ENCODE peak calls at places on chromosome 4, in five cellular contexts. One of them, this sample, is unnamed.

GRCh38 chr4:94759767-94760211 is 2.0 kb downstream of the BMPR1B start:
- DNase-seq in AG10803: no peak
- DNase-seq in ovary: no peak
- DNase-seq in IMR-90: no peak
- DNase-seq in breast epithelium: no peak
- DNase-seq in this sample: no peak

GRCh38 chr4:172785623-172786022 is 383.0 kb upstream of the GALNT7 start:
- DNase-seq in breast epithelium: no peak
- DNase-seq in AG10803: no peak
- DNase-seq in ovary: no peak
- DNase-seq in IMR-90: peak; percentile 7
- DNase-seq in this sample: no peak

GRCh38 chr4:157978680-157979361 is 194.0 kb downstream of the GASK1B start:
- DNase-seq in AG10803: peak; percentile 64
- DNase-seq in breast epithelium: no peak
- DNase-seq in ovary: peak; percentile 49
- DNase-seq in IMR-90: peak; percentile 64
- DNase-seq in this sample: peak; percentile 33

GRCh38 chr4:73589261-73589847 is 30.9 kb downstream of the RASSF6 start:
- DNase-seq in IMR-90: peak; percentile 85
- DNase-seq in breast epithelium: no peak
- DNase-seq in ovary: no peak
- DNase-seq in AG10803: peak; percentile 81
- DNase-seq in this sample: peak; percentile 50

GRCh38 chr4:75698963-75699228 is 25.5 kb upstream of the USO1 start:
- DNase-seq in breast epithelium: no peak
- DNase-seq in AG10803: no peak
- DNase-seq in IMR-90: no peak
- DNase-seq in ovary: no peak
- DNase-seq in this sample: no peak

GRCh38 chr4:138702471-138702870 is 313.1 kb upstream of the NOCT start:
- DNase-seq in ovary: no peak
- DNase-seq in breast epithelium: no peak
- DNase-seq in AG10803: no peak
- DNase-seq in IMR-90: no peak
- DNase-seq in this sample: no peak

GRCh38 chr4:53987761-53988171 is 76.6 kb downstream of the CHIC2 start:
- DNase-seq in ovary: no peak
- DNase-seq in breast epithelium: no peak
- DNase-seq in AG10803: peak; percentile 48
- DNase-seq in IMR-90: peak; percentile 81
- DNase-seq in this sample: peak; percentile 18

GRCh38 chr4:8906668-8906970 is 35.0 kb upstream of the HMX1 start:
- DNase-seq in AG10803: no peak
- DNase-seq in breast epithelium: peak; percentile 17
- DNase-seq in IMR-90: no peak
- DNase-seq in ovary: no peak
- DNase-seq in this sample: no peak

GRCh38 chr4:16772366-16772850 is 126.0 kb downstream of the LDB2 start:
- DNase-seq in AG10803: peak; percentile 56
- DNase-seq in breast epithelium: no peak
- DNase-seq in IMR-90: peak; percentile 63
- DNase-seq in ovary: no peak
- DNase-seq in this sample: no peak

GRCh38 chr4:140395668-140396067 is 22.2 kb downstream of the SCOC start:
- DNase-seq in breast epithelium: no peak
- DNase-seq in IMR-90: no peak
- DNase-seq in ovary: no peak
- DNase-seq in AG10803: no peak
- DNase-seq in this sample: no peak

GRCh38 chr4:74790652-74791051 is 3.7 kb downstream of the BTC start:
- DNase-seq in AG10803: no peak
- DNase-seq in ovary: no peak
- DNase-seq in breast epithelium: no peak
- DNase-seq in IMR-90: no peak
- DNase-seq in this sample: no peak

GRCh38 chr4:7389719-7390118 is 45.0 kb downstream of the PSAPL1 start:
- DNase-seq in AG10803: no peak
- DNase-seq in IMR-90: no peak
- DNase-seq in breast epithelium: peak; percentile 19
- DNase-seq in ovary: peak; percentile 53
- DNase-seq in this sample: no peak

GRCh38 chr4:88107406-88108107 is 50.9 kb downstream of the ABCG2 start:
- DNase-seq in breast epithelium: no peak
- DNase-seq in IMR-90: peak; percentile 9
- DNase-seq in ovary: no peak
- DNase-seq in AG10803: peak; percentile 8
- DNase-seq in this sample: no peak

GRCh38 chr4:163157157-163157556 is 9.5 kb downstream of the NAF1 start:
- DNase-seq in AG10803: peak; percentile 67
- DNase-seq in breast epithelium: no peak
- DNase-seq in IMR-90: peak; percentile 88
- DNase-seq in ovary: no peak
- DNase-seq in this sample: peak; percentile 61

GRCh38 chr4:15963568-15963967 is 593 bp upstream of the FGFBP2 start:
- DNase-seq in breast epithelium: no peak
- DNase-seq in AG10803: no peak
- DNase-seq in IMR-90: no peak
- DNase-seq in ovary: no peak
- DNase-seq in this sample: no peak

GRCh38 chr4:113411496-113411938 is 350.0 kb downstream of the CAMK2D start:
- DNase-seq in breast epithelium: no peak
- DNase-seq in ovary: no peak
- DNase-seq in IMR-90: peak; percentile 97
- DNase-seq in AG10803: peak; percentile 83
- DNase-seq in this sample: peak; percentile 87

GRCh38 chr4:109721033-109721432 is 8.8 kb downstream of the PLA2G12A start:
- DNase-seq in AG10803: no peak
- DNase-seq in IMR-90: peak; percentile 70
- DNase-seq in breast epithelium: no peak
- DNase-seq in ovary: no peak
- DNase-seq in this sample: no peak

GRCh38 chr4:40193578-40193977 is 3.3 kb upstream of the RHOH start:
- DNase-seq in AG10803: no peak
- DNase-seq in IMR-90: no peak
- DNase-seq in breast epithelium: no peak
- DNase-seq in ovary: no peak
- DNase-seq in this sample: no peak

GRCh38 chr4:128031756-128032384 is 29.2 kb upstream of the LARP1B start:
- DNase-seq in breast epithelium: no peak
- DNase-seq in AG10803: no peak
- DNase-seq in ovary: no peak
- DNase-seq in IMR-90: peak; percentile 52
- DNase-seq in this sample: peak; percentile 2

GRCh38 chr4:44760142-44760898 is 34.0 kb upstream of the GNPDA2 start:
- DNase-seq in IMR-90: peak; percentile 20
- DNase-seq in ovary: no peak
- DNase-seq in breast epithelium: no peak
- DNase-seq in AG10803: peak; percentile 44
- DNase-seq in this sample: no peak

GRCh38 chr4:145525291-145525740 is 43.7 kb downstream of the SMAD1 start:
- DNase-seq in ovary: no peak
- DNase-seq in AG10803: no peak
- DNase-seq in breast epithelium: no peak
- DNase-seq in IMR-90: peak; percentile 61
- DNase-seq in this sample: peak; percentile 47

GRCh38 chr4:124178449-124179021 is 534.0 kb downstream of the ANKRD50 start:
- DNase-seq in AG10803: peak; percentile 31
- DNase-seq in IMR-90: peak; percentile 58
- DNase-seq in breast epithelium: no peak
- DNase-seq in ovary: no peak
- DNase-seq in this sample: no peak

GRCh38 chr4:8319731-8320385 is 50.3 kb downstream of the HTRA3 start:
- DNase-seq in AG10803: peak; percentile 35
- DNase-seq in ovary: no peak
- DNase-seq in IMR-90: no peak
- DNase-seq in breast epithelium: peak; percentile 51
- DNase-seq in this sample: no peak

GRCh38 chr4:30948653-30949052 is 228.5 kb downstream of the PCDH7 start:
- DNase-seq in ovary: no peak
- DNase-seq in IMR-90: peak; percentile 58
- DNase-seq in AG10803: no peak
- DNase-seq in breast epithelium: no peak
- DNase-seq in this sample: no peak

GRCh38 chr4:182192511-182193181 is 50.6 kb upstream of the TENM3 start:
- DNase-seq in AG10803: peak; percentile 88
- DNase-seq in breast epithelium: no peak
- DNase-seq in ovary: no peak
- DNase-seq in IMR-90: peak; percentile 66
- DNase-seq in this sample: no peak

GRCh38 chr4:118942465-118942864 is 53.8 kb downstream of the SYNPO2 start:
- DNase-seq in IMR-90: peak; percentile 13
- DNase-seq in AG10803: peak; percentile 34
- DNase-seq in ovary: no peak
- DNase-seq in breast epithelium: no peak
- DNase-seq in this sample: no peak

GRCh38 chr4:83561381-83561780 is 25.5 kb downstream of the GPAT3 start:
- DNase-seq in ovary: no peak
- DNase-seq in IMR-90: peak; percentile 74
- DNase-seq in breast epithelium: no peak
- DNase-seq in AG10803: peak; percentile 60
- DNase-seq in this sample: no peak

GRCh38 chr4:47011189-47011518 is 17.8 kb upstream of the GABRA4 start:
- DNase-seq in IMR-90: no peak
- DNase-seq in AG10803: no peak
- DNase-seq in ovary: no peak
- DNase-seq in breast epithelium: no peak
- DNase-seq in this sample: no peak
- H3K4me3 ChIP-seq in IMR-90: no peak overlapping the region
- H3K4me3 ChIP-seq in AG10803: no peak overlapping the region
- H3K4me3 ChIP-seq in ovary: no peak overlapping the region
- H3K4me3 ChIP-seq in breast epithelium: no peak overlapping the region
- H3K4me3 ChIP-seq in this sample: no peak overlapping the region

DNA sequence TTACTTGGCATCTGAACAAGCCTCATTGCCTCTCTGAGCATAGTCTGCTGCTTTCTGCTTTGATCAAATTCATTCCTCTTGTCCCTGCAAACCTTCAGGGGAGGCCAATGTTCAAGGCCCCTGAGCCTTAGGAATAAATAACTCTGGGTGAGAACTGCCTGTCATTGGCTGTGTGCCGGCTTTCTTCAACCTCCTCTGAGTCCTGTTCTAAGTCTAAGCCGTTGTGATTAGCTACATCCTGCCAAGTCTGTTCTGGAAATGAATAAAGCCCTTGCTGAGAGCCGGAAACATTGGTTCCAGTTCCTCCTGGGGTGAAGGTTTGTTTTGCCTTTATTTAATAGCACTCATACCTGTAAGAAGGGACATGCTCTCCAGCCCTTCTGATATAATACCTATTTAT is 13.8 kb downstream of the RNF4 start:
- DNase-seq in breast epithelium: no peak
- DNase-seq in AG10803: peak; percentile 39
- DNase-seq in IMR-90: peak; percentile 35
- DNase-seq in ovary: peak; percentile 66
- DNase-seq in this sample: no peak
- H3K4me3 ChIP-seq in breast epithelium: no peak overlapping the region
- H3K4me3 ChIP-seq in AG10803: no peak overlapping the region
- H3K4me3 ChIP-seq in IMR-90: no peak overlapping the region
- H3K4me3 ChIP-seq in ovary: no peak overlapping the region
- H3K4me3 ChIP-seq in this sample: no peak overlapping the region

DNA sequence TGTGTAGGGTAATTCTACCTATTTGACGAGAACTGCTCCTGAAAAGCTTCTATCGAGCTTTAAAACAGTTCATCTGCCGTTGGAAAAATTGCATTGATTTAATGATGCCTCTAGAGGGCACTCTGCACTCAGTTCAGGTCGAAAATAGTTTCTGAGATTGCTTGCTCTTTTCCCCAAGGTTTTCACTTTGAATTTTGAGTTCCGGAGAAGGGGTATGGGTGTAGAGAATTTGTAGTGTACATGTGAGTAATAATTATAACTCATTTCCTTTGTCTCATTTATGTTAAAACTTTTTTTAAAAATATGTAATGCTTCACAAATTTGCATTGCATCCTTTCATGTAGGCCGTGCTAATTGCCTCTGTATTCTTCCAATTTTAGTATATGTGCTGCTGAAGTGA is 28.4 kb upstream of the TNIP3 start:
- DNase-seq in ovary: no peak
- DNase-seq in IMR-90: peak; percentile 48
- DNase-seq in breast epithelium: no peak
- DNase-seq in AG10803: peak; percentile 55
- DNase-seq in this sample: peak; percentile 15
- H3K4me3 ChIP-seq in ovary: no peak overlapping the region
- H3K4me3 ChIP-seq in IMR-90: peak overlapping the region; percentile 25
- H3K4me3 ChIP-seq in breast epithelium: peak overlapping the region; percentile 26
- H3K4me3 ChIP-seq in AG10803: no peak overlapping the region
- H3K4me3 ChIP-seq in this sample: peak overlapping the region; percentile 45

GRCh38 chr4:98656443-98656842 is 2.0 kb downstream of the TSPAN5 start:
- DNase-seq in IMR-90: no peak
- DNase-seq in AG10803: no peak
- DNase-seq in breast epithelium: no peak
- DNase-seq in ovary: no peak
- DNase-seq in this sample: no peak
- H3K4me3 ChIP-seq in IMR-90: peak overlapping the region; percentile 64
- H3K4me3 ChIP-seq in AG10803: peak overlapping the region; percentile 74
- H3K4me3 ChIP-seq in breast epithelium: peak overlapping the region; percentile 79
- H3K4me3 ChIP-seq in ovary: peak overlapping the region; percentile 84
- H3K4me3 ChIP-seq in this sample: peak overlapping the region; percentile 97

This sample was measured in AG04450.